ENCODE peak calls at places on chromosomes 11 and 22, in eight cellular contexts. W, C, M, G, S, X, H and U are unnamed samples.

GRCh38 chr11:20458905-20459632 is 71.6 kb downstream of the PRMT3 start:
- DNase-seq in W (no peak), C (no peak), M (no peak), G (no peak), S (no peak), X (no peak), H (no peak), U (no peak)

GRCh38 chr11:102186836-102187235 is 76.6 kb downstream of the YAP1 start:
- DNase-seq in W (no peak), C (no peak), M (no peak), G (no peak), S (no peak), X (peak), H (no peak), U (no peak)

GRCh38 chr11:128716231-128716630 is 22.4 kb downstream of the FLI1 start:
- DNase-seq in W (no peak), C (no peak), M (no peak), G (no peak), S (no peak), X (no peak), H (no peak), U (no peak)

GRCh38 chr11:33606762-33607161 is 93.9 kb downstream of the C11orf91 start:
- DNase-seq in W (no peak), C (no peak), M (no peak), G (no peak), S (no peak), X (peak), H (no peak), U (no peak)

GRCh38 chr11:69799582-69799981 is 19.6 kb downstream of the FGF3 start:
- DNase-seq in W (no peak), C (no peak), M (no peak), G (no peak), S (no peak), X (peak), H (no peak), U (no peak)

GRCh38 chr22:23380230-23380573 is 199.9 kb downstream of the IGLL1 start:
- DNase-seq in W (no peak), C (no peak), M (no peak), G (no peak), S (peak), X (no peak), H (no peak), U (no peak)

GRCh38 chr11:33724644-33725035 is 11.6 kb downstream of the CD59 start:
- DNase-seq in W (no peak), C (no peak), M (no peak), G (no peak), S (no peak), X (peak), H (no peak), U (no peak)

GRCh38 chr22:47125603-47126002 is 363.2 kb downstream of the TBC1D22A start:
- DNase-seq in W (no peak), C (no peak), M (no peak), G (peak), S (no peak), X (peak), H (no peak), U (peak)

GRCh38 chr11:67288452-67289225 is 464 bp upstream of the ANKRD13D start:
- DNase-seq in W (peak), C (peak), M (peak), G (peak), S (peak), X (peak), H (peak), U (peak)

GRCh38 chr11:126414615-126415014 is 59.1 kb downstream of the ST3GAL4 start:
- DNase-seq in W (no peak), C (no peak), M (no peak), G (no peak), S (no peak), X (no peak), H (no peak), U (no peak)

GRCh38 chr11:10792385-10793068 is 16.2 kb downstream of the EIF4G2 start:
- DNase-seq in W (peak), C (peak), M (peak), G (peak), S (peak), X (peak), H (peak), U (peak)

GRCh38 chr11:67605231-67606011 is 1.3 kb upstream of the NDUFV1 start:
- DNase-seq in W (no peak), C (no peak), M (no peak), G (no peak), S (no peak), X (no peak), H (no peak), U (no peak)

GRCh38 chr22:24761888-24762675 is 12.4 kb downstream of the PIWIL3 start:
- DNase-seq in W (no peak), C (no peak), M (no peak), G (no peak), S (no peak), X (peak), H (no peak), U (no peak)

GRCh38 chr11:35850191-35850590 is 93.7 kb upstream of the LDLRAD3 start:
- DNase-seq in W (no peak), C (no peak), M (no peak), G (no peak), S (no peak), X (no peak), H (no peak), U (no peak)

GRCh38 chr22:38881464-38881871 is 9.5 kb upstream of the CBX6 start:
- DNase-seq in W (no peak), C (no peak), M (no peak), G (peak), S (no peak), X (peak), H (no peak), U (no peak)

GRCh38 chr22:25126510-25126909 is 73.1 kb upstream of the CRYBB3 start:
- DNase-seq in W (no peak), C (no peak), M (no peak), G (no peak), S (no peak), X (no peak), H (no peak), U (no peak)

GRCh38 chr11:73237471-73238290 is 19.6 kb downstream of the P2RY2 start:
- DNase-seq in W (no peak), C (no peak), M (no peak), G (no peak), S (no peak), X (peak), H (no peak), U (peak)

GRCh38 chr11:80034801-80035200 is 594.0 kb upstream of the TENM4 start:
- DNase-seq in W (no peak), C (no peak), M (no peak), G (no peak), S (no peak), X (no peak), H (no peak), U (no peak)

GRCh38 chr11:110092577-110093406 is at the start of gene ZC3H12C:
- DNase-seq in W (peak), C (peak), M (peak), G (peak), S (peak), X (peak), H (peak), U (peak)

GRCh38 chr11:44627911-44628729 is 62.7 kb downstream of the CD82 start:
- DNase-seq in W (no peak), C (peak), M (peak), G (peak), S (no peak), X (peak), H (no peak), U (no peak)

GRCh38 chr11:32012066-32012465 is 78.8 kb upstream of the RCN1 start:
- DNase-seq in W (no peak), C (no peak), M (no peak), G (no peak), S (no peak), X (no peak), H (no peak), U (no peak)

GRCh38 chr11:83241291-83241946 is 44.7 kb downstream of the CCDC90B start:
- DNase-seq in W (peak), C (no peak), M (peak), G (peak), S (peak), X (peak), H (peak), U (peak)

GRCh38 chr11:2590131-2590950 is 109.5 kb downstream of the KCNQ1OT1 start:
- DNase-seq in W (no peak), C (no peak), M (peak), G (no peak), S (no peak), X (no peak), H (no peak), U (no peak)

GRCh38 chr11:3614742-3615171 is 27.0 kb downstream of the ART5 start:
- DNase-seq in W (no peak), C (no peak), M (no peak), G (no peak), S (no peak), X (peak), H (peak), U (no peak)

GRCh38 chr11:121134758-121135312 is 33.8 kb downstream of the TECTA start:
- DNase-seq in W (no peak), C (peak), M (peak), G (no peak), S (no peak), X (no peak), H (no peak), U (no peak)

GRCh38 chr11:120819003-120819402 is 204.9 kb upstream of the TBCEL start:
- DNase-seq in W (no peak), C (no peak), M (no peak), G (no peak), S (no peak), X (no peak), H (no peak), U (no peak)

GRCh38 chr11:7909585-7910325 is 21.3 kb downstream of the OR10A6 start:
- DNase-seq in W (no peak), C (no peak), M (no peak), G (no peak), S (no peak), X (no peak), H (no peak), U (no peak)

GRCh38 chr11:21174781-21175180 is 505.4 kb downstream of the NELL1 start:
- DNase-seq in W (no peak), C (no peak), M (no peak), G (no peak), S (no peak), X (no peak), H (no peak), U (no peak)

GRCh38 chr22:48650323-48651035 is 1177.2 kb downstream of the BRD1 start:
- DNase-seq in W (no peak), C (no peak), M (no peak), G (no peak), S (no peak), X (no peak), H (no peak), U (no peak)

GRCh38 chr11:5488385-5488784 is at the start of gene OR52D1:
- DNase-seq in W (no peak), C (no peak), M (no peak), G (no peak), S (no peak), X (no peak), H (no peak), U (no peak)

GRCh38 chr11:99814021-99814420 is 793.3 kb downstream of the CNTN5 start:
- DNase-seq in W (no peak), C (no peak), M (no peak), G (no peak), S (no peak), X (no peak), H (no peak), U (no peak)

GRCh38 chr22:19143967-19144400 is 467 bp downstream of the ESS2 start:
- DNase-seq in W (no peak), C (no peak), M (peak), G (no peak), S (no peak), X (peak), H (peak), U (no peak)

GRCh38 chr11:121467965-121468364 is 15.2 kb upstream of the SORL1-AS1 start:
- DNase-seq in W (no peak), C (no peak), M (peak), G (no peak), S (no peak), X (no peak), H (peak), U (no peak)

GRCh38 chr11:117688255-117688797 is 108.7 kb downstream of the DSCAML1 start:
- DNase-seq in W (no peak), C (no peak), M (no peak), G (no peak), S (no peak), X (no peak), H (no peak), U (no peak)

GRCh38 chr11:13337986-13338436 is 60.4 kb downstream of the BMAL1 start:
- DNase-seq in W (no peak), C (no peak), M (no peak), G (no peak), S (no peak), X (peak), H (no peak), U (no peak)

GRCh38 chr11:123580137-123580536 is 74.3 kb downstream of the SCN3B start:
- DNase-seq in W (no peak), C (no peak), M (no peak), G (no peak), S (no peak), X (no peak), H (no peak), U (no peak)

GRCh38 chr11:113675003-113675471 is 31.1 kb downstream of the TMPRSS5 start:
- DNase-seq in W (no peak), C (no peak), M (no peak), G (no peak), S (no peak), X (peak), H (no peak), U (no peak)

GRCh38 chr11:30006876-30007275 is 10.0 kb downstream of the KCNA4 start:
- DNase-seq in W (no peak), C (no peak), M (no peak), G (no peak), S (no peak), X (no peak), H (no peak), U (no peak)

GRCh38 chr11:30046211-30046945 is 29.5 kb upstream of the KCNA4 start:
- DNase-seq in W (peak), C (no peak), M (no peak), G (no peak), S (peak), X (no peak), H (no peak), U (no peak)

GRCh38 chr22:43157874-43158546 is 6.7 kb downstream of the TSPO start:
- DNase-seq in W (no peak), C (no peak), M (no peak), G (no peak), S (no peak), X (no peak), H (no peak), U (no peak)

GRCh38 chr22:43160497-43161126 is 9.3 kb downstream of the TSPO start:
- DNase-seq in W (no peak), C (no peak), M (no peak), G (no peak), S (no peak), X (no peak), H (no peak), U (no peak)

GRCh38 chr22:43162412-43163150 is 11.2 kb downstream of the TSPO start:
- DNase-seq in W (no peak), C (no peak), M (no peak), G (no peak), S (no peak), X (no peak), H (no peak), U (no peak)

GRCh38 chr22:43158778-43159483 is 7.6 kb downstream of the TSPO start:
- DNase-seq in W (no peak), C (no peak), M (no peak), G (no peak), S (no peak), X (no peak), H (no peak), U (no peak)

GRCh38 chr22:43159484-43160178 is 8.3 kb downstream of the TSPO start:
- DNase-seq in W (peak), C (no peak), M (no peak), G (peak), S (peak), X (no peak), H (no peak), U (peak)
- TF ChIP-seq CTCF in W (peak), C (peak), M (no peak), G (peak), S (peak), X (no peak), H (peak), U (peak)

GRCh38 chr11:65016705-65017104 is 2.7 kb downstream of the ARL2 start:
- DNase-seq in W (no peak), C (no peak), M (no peak), G (no peak), S (peak), X (no peak), H (no peak), U (no peak)

GRCh38 chr11:65008873-65009272 is 5.1 kb upstream of the ARL2 start:
- DNase-seq in W (no peak), C (no peak), M (no peak), G (no peak), S (no peak), X (no peak), H (no peak), U (no peak)

GRCh38 chr11:65014146-65014960 is at the start of gene ARL2:
- DNase-seq in W (no peak), C (no peak), M (peak), G (no peak), S (peak), X (no peak), H (peak), U (no peak)

GRCh38 chr11:65013692-65014145 is 241 bp upstream of the ARL2 start:
- DNase-seq in W (peak), C (peak), M (peak), G (peak), S (peak), X (peak), H (peak), U (peak)

GRCh38 chr11:65013130-65013691 is 749 bp upstream of the ARL2 start:
- DNase-seq in W (peak), C (no peak), M (peak), G (peak), S (peak), X (peak), H (peak), U (peak)
- TF ChIP-seq CTCF in W (no peak), C (peak), M (peak), G (peak), S (peak), X (peak), H (no peak), U (no peak)

DNA sequence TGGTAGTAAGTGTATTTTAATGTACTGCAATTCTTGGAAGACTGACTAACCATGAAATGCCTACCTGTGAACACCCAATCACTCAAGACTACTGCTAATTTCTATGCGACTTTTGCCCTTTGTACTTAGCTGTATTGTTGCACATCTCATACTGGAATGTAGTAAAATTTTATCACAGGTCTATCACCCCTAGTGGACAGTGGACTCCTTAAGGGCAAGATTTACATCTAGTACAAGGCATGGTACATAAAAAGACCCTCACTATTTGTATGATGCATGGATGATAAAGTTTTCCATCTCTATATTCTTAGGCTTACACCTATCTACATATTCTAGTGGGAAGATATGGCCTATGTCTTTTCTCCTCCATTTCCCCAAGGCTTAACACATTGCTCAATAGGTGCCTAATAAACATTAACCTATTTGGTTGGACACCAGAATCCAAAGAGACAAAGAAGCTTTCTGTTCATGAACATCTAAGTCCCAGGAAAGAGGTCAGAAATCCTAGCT is 26.1 kb downstream of the SERGEF start:
- DNase-seq in W (no peak), C (no peak), M (no peak), G (no peak), S (no peak), X (no peak), H (no peak), U (no peak)
- TF ChIP-seq CTCF in W (no peak), C (no peak), M (no peak), G (no peak), S (no peak), X (peak), H (no peak), U (no peak)

DNA sequence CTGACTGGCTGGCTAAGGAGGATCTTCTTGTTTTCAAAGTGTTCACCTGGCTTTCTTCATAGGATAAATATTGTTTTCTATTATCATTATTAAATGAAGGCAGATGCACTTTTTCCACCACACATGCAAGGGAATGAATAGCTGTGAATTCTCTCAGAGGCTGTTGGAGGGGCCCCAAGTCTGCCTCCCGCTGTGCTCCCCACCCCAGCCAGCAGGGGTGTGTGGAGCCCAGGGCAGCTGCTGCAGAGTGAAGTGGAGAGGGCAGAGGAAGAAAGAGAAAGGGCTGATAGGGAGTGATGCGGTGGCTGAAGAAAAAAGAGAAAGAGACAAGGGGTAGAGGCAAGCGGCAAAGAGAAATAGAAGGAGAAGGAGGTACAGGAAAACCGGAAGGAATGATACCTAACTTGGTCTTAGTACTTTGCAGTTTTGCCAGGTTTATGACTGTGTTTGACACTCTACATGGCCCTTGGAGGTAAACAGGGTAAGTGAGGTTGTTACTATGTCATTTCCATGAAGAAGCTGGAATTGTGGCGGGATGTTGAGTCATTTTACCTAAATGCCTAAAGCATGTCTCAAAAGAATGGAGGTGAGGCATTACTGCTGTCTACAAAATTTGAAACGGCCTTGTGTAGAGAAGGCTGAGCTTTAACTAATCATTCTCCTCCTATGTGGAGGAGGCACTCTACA is 145.7 kb upstream of the B3GAT1 start:
- DNase-seq in W (no peak), C (no peak), M (no peak), G (no peak), S (no peak), X (no peak), H (no peak), U (peak)
- TF ChIP-seq CTCF in W (no peak), C (no peak), M (no peak), G (no peak), S (no peak), X (no peak), H (no peak), U (no peak)

DNA sequence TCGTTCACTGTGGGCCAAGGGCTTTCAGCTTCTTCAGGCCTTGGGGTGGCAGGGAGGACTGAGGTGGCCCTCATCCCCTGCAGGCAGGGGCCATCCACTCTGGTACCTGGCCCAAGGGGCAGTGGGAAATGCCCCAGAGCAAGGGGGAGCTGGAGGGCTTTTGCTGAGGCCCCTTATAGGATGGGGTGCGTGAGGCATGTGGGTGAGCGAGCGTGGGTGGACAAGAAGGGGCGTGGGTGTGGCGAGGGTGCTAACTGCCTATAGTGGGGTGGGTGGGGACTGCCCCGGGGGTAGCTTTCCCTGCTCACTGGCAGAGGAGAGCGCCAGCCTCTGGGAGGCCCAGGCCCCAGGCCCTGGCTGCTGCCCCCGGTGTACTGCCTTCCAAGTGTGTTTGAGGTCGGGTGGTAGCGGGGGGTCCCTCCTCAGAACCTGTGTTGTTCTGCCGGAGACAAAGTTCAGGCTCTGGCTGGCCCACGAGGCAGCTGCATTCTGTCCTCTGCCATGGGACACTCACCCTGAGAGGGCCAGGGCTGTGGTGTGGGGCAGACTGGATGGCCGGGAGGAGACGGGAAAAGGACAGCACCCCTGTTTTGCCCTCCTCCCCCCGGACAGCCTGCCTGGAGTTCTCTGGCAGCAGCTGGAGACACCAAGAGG is 3.4 kb downstream of the FLRT1 start:
- DNase-seq in W (no peak), C (no peak), M (no peak), G (no peak), S (no peak), X (no peak), H (no peak), U (no peak)
- TF ChIP-seq CTCF in W (no peak), C (no peak), M (no peak), G (no peak), S (no peak), X (no peak), H (no peak), U (no peak)